ENCODE peak calls at places on chromosomes 1 and 21, in seven cellular contexts. T, A, C, L, N, W and D are unnamed samples.

GRCh38 chr1:167472729-167473529 is 45.4 kb downstream of the CD247 start:
- DNase-seq in T (no peak), A (no peak), C (no peak), L (no peak), N (no peak), W (no peak), D (no peak)

GRCh38 chr21:41648591-41649031 is 118.2 kb downstream of the RIPK4 start:
- DNase-seq in T (no peak), A (no peak), C (peak; percentile 83), L (no peak), N (no peak), W (no peak), D (no peak)

GRCh38 chr1:45640293-45640692 is 16.4 kb upstream of the CCDC17 start:
- DNase-seq in T (no peak), A (no peak), C (no peak), L (no peak), N (no peak), W (no peak), D (no peak)

GRCh38 chr1:201222125-201222524 is 31.5 kb downstream of the IGFN1 start:
- DNase-seq in T (no peak), A (no peak), C (no peak), L (no peak), N (no peak), W (no peak), D (no peak)

GRCh38 chr21:41901099-41901498 is 22.0 kb upstream of the PRDM15 start:
- DNase-seq in T (no peak), A (no peak), C (no peak), L (no peak), N (no peak), W (peak; percentile 38), D (no peak)

GRCh38 chr1:214039394-214040018 is 51.7 kb downstream of the PROX1 start:
- DNase-seq in T (no peak), A (no peak), C (no peak), L (no peak), N (no peak), W (no peak), D (no peak)

GRCh38 chr1:209045326-209046057 is 538.0 kb upstream of the CAMK1G start:
- DNase-seq in T (no peak), A (no peak), C (no peak), L (no peak), N (no peak), W (no peak), D (no peak)

GRCh38 chr1:44068442-44068861 is 37.2 kb upstream of the SLC6A9 start:
- DNase-seq in T (no peak), A (no peak), C (no peak), L (no peak), N (no peak), W (no peak), D (no peak)

GRCh38 chr1:18951416-18951815 is 5.1 kb downstream of the IFFO2 start:
- DNase-seq in T (no peak), A (no peak), C (no peak), L (no peak), N (no peak), W (no peak), D (no peak)

GRCh38 chr1:201295861-201296260 is 12.6 kb downstream of the PKP1 start:
- DNase-seq in T (no peak), A (no peak), C (peak; percentile 52), L (no peak), N (peak; percentile 80), W (no peak), D (no peak)

GRCh38 chr1:65894738-65895605 is 102.3 kb downstream of the PDE4B start:
- DNase-seq in T (no peak), A (no peak), C (no peak), L (no peak), N (no peak), W (no peak), D (no peak)

GRCh38 chr1:115077286-115077983 is 11.9 kb downstream of the TSPAN2 start:
- DNase-seq in T (no peak), A (no peak), C (no peak), L (no peak), N (no peak), W (no peak), D (no peak)

GRCh38 chr1:26721669-26722355 is 26.0 kb downstream of the ARID1A start:
- DNase-seq in T (peak; percentile 36), A (no peak), C (no peak), L (no peak), N (no peak), W (no peak), D (peak; percentile 29)

GRCh38 chr1:87329051-87329755 is 523 bp downstream of the LMO4 start:
- DNase-seq in T (peak; percentile 62), A (peak; percentile 55), C (peak; percentile 75), L (peak; percentile 76), N (peak; percentile 43), W (peak; percentile 79), D (peak; percentile 59)

GRCh38 chr21:34968414-34969333 is 80.4 kb downstream of the RUNX1 start:
- DNase-seq in T (no peak), A (no peak), C (no peak), L (no peak), N (no peak), W (no peak), D (peak; percentile 22)

DNA sequence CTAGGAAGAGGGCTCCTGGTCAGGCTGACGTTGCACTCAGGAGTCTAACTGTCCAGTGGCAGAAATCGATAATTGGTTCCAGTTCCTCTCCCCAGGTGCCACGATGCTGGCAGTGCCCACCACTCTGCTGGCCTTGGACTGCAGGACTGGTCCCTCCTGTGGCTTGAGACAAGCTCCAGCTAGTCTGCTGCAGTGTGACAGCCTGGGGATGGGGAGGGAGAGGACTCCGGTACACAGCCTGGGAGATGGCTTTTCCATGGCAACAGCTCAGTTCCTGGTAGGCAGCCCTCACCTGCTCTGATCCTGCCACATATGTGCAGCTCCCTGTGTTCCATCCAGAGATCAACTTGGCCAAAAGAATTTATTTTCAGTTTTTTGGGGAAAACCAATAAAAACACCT is 239.3 kb downstream of the KCNJ6 start:
- DNase-seq in T (no peak), A (no peak), C (no peak), L (no peak), N (no peak), W (no peak), D (no peak)
- H3K4me1 ChIP-seq in T (no peaks in the 10 kb centered on the region), A (no peaks in the 10 kb centered on the region), C (no peaks in the 10 kb centered on the region), L (no peaks in the 10 kb centered on the region), N (no peaks in the 10 kb centered on the region), W (no peaks in the 10 kb centered on the region), D (peaks cover 6% of the 10 kb centered on the region)

GRCh38 chr1:248695451-248696132 is 7.0 kb downstream of the OR14I1 start:
- DNase-seq in T (no peak), A (no peak), C (no peak), L (no peak), N (no peak), W (no peak), D (no peak)
- H3K9me3 ChIP-seq in T (no peaks in the 10 kb centered on the region), A (no peaks in the 10 kb centered on the region), C (no peaks in the 10 kb centered on the region), L (peaks cover 27% of the 10 kb centered on the region), N (no peaks in the 10 kb centered on the region), W (no peaks in the 10 kb centered on the region), D (no peaks in the 10 kb centered on the region)

DNA sequence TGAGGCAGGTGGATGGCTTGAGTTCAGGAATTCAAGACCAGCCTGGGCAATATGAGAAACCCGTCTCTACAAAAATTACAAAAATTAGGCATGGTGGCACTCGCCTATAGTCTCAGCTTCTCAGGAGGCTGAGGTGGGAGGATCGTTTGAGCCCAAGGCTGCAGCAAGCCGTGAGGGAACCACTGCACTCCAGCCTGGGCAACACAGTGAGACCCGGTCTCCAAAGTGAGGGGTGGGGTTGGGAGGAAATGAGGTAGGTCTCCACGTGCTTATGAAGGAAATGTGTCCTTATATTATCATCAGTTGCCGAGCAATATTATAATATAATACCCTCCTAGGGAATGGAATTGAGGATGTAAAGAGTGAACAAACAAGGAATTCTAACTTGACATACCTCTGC is 2.7 kb downstream of the TMEM50B start:
- DNase-seq in T (no peak), A (no peak), C (no peak), L (no peak), N (no peak), W (no peak), D (no peak)
- H3K27ac ChIP-seq in T (no peak overlapping the region), A (no peak overlapping the region), C (no peak overlapping the region), L (no peak overlapping the region), N (no peak overlapping the region), W (no peak overlapping the region), D (no peak overlapping the region)

GRCh38 chr1:24981632-24982007 is 51.5 kb upstream of the RUNX3 start:
- DNase-seq in T (no peak), A (no peak), C (no peak), L (no peak), N (no peak), W (no peak), D (no peak)
- H3K4me1 ChIP-seq in T (no peaks in the 10 kb centered on the region), A (peaks cover 13% of the 10 kb centered on the region), C (no peaks in the 10 kb centered on the region), L (peaks cover 5% of the 10 kb centered on the region), N (no peaks in the 10 kb centered on the region), W (no peaks in the 10 kb centered on the region), D (peaks cover 72% of the 10 kb centered on the region)

DNA sequence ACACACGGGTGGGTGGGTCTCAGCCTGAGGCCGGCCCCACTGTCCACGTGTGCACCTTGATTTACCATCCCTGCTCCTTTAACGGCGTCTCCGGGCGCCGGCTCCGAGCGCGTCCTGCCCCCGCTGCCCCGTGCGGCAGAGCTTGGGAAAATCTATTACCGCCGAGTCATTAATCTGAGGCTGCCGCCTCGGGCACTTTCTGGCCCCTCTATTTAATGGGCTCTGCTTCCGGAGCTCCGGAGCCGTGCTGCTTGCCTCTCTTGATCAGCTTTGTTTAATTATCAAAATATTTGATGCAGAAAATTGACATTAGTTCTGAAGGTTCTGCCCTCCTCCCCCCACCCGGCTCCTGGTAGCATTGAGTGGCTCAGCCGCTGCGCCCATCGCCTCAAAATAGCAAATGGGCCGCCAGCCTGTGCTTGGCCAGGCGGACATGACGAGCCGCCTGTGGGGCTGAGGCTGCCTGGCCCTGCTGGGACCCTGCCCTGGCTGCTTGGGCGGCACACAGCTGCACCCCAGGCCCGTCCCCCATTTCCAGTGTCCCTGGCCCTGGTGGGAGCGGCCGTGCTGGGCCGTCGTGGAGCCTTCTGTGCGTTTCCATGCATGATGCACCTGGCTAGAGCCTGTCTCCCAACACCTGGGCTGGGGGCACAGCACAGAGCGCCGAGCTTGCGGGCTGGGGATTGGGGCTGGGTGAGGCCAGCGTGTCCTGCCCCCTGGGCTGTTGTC is 81.6 kb upstream of the TTC34 start:
- DNase-seq in T (no peak), A (no peak), C (no peak), L (no peak), N (no peak), W (no peak), D (no peak)
- H3K9me3 ChIP-seq in T (no peaks in the 10 kb centered on the region), A (no peaks in the 10 kb centered on the region), C (no peaks in the 10 kb centered on the region), L (peaks cover 3% of the 10 kb centered on the region), N (no peaks in the 10 kb centered on the region), W (no peaks in the 10 kb centered on the region), D (no peaks in the 10 kb centered on the region)

DNA sequence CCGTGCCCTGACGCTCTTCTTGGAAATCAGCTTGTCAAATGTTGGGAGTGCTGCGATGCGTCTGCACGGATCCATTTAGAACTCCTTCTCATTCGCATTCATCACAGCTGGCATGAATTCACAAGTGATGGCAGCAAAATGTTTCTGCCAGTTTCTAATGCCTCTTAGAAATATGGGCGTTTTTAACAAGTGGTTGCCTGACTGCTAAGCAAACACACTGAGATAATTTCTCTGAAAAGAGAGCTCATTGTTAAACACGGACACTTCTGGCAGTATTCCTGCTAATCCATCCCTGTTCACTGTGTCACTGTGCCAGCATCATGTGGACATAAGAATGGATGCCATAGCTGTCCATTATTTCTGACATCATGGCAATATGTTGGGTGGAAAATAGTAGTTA is 132.0 kb upstream of the KCNJ6 start:
- DNase-seq in T (no peak), A (no peak), C (no peak), L (no peak), N (peak; percentile 10), W (no peak), D (no peak)
- H3K27ac ChIP-seq in T (no peak overlapping the region), A (no peak overlapping the region), C (no peak overlapping the region), L (no peak overlapping the region), N (no peak overlapping the region), W (no peak overlapping the region), D (no peak overlapping the region)